ENCODE peak calls at places on chromosomes 7 and 10, in four cellular contexts. One of them, this sample, is unnamed.
A peak's percentile ranks its signal among the peaks of the same experiment; 100 is the strongest.

GRCh38 chr10:23196201-23196600 is 4.1 kb downstream of the PTF1A start:
- DNase-seq in HepG2: no peak
- DNase-seq in GM12891: no peak
- DNase-seq in GM12878: no peak
- DNase-seq in this sample: no peak

GRCh38 chr7:27834179-27834921 is 94.4 kb downstream of the TAX1BP1 start:
- DNase-seq in HepG2: no peak
- DNase-seq in GM12891: no peak
- DNase-seq in GM12878: no peak
- DNase-seq in this sample: no peak

GRCh38 chr10:3636356-3637181 is 148.4 kb downstream of the KLF6 start:
- DNase-seq in HepG2: no peak
- DNase-seq in GM12891: no peak
- DNase-seq in GM12878: no peak
- DNase-seq in this sample: no peak

GRCh38 chr7:155213955-155214327 is 83.7 kb upstream of the INSIG1 start:
- DNase-seq in HepG2: no peak
- DNase-seq in GM12891: no peak
- DNase-seq in GM12878: no peak
- DNase-seq in this sample: no peak

GRCh38 chr10:107546239-107546638 is 381.7 kb upstream of the SORCS1 start:
- DNase-seq in HepG2: no peak
- DNase-seq in GM12891: no peak
- DNase-seq in GM12878: no peak
- DNase-seq in this sample: no peak

GRCh38 chr10:29725133-29725720 is 90.5 kb upstream of the SVIL start:
- DNase-seq in HepG2: no peak
- DNase-seq in GM12891: no peak
- DNase-seq in GM12878: no peak
- DNase-seq in this sample: no peak

GRCh38 chr7:12222889-12223579 is 11.9 kb downstream of the TMEM106B start:
- DNase-seq in HepG2: no peak
- DNase-seq in GM12891: no peak
- DNase-seq in GM12878: no peak
- DNase-seq in this sample: no peak

GRCh38 chr10:62390497-62391176 is 16.5 kb downstream of the ZNF365 start:
- DNase-seq in HepG2: no peak
- DNase-seq in GM12891: no peak
- DNase-seq in GM12878: no peak
- DNase-seq in this sample: no peak

GRCh38 chr7:130148561-130148960 is 56.6 kb downstream of the TMEM209 start:
- DNase-seq in HepG2: no peak
- DNase-seq in GM12891: no peak
- DNase-seq in GM12878: no peak
- DNase-seq in this sample: no peak

GRCh38 chr7:69067397-69067796 is 530.9 kb upstream of the AUTS2 start:
- DNase-seq in HepG2: no peak
- DNase-seq in GM12891: no peak
- DNase-seq in GM12878: no peak
- DNase-seq in this sample: no peak

GRCh38 chr10:125538947-125539649 is 143.9 kb downstream of the TEX36 start:
- DNase-seq in HepG2: no peak
- DNase-seq in GM12891: no peak
- DNase-seq in GM12878: no peak
- DNase-seq in this sample: no peak

GRCh38 chr7:120272261-120272895 is 597 bp upstream of the KCND2 start:
- DNase-seq in HepG2: peak; percentile 22
- DNase-seq in GM12891: peak; percentile 27
- DNase-seq in GM12878: peak; percentile 27
- DNase-seq in this sample: peak; percentile 23

GRCh38 chr10:108783897-108784296 is 1139.4 kb downstream of the XPNPEP1 start:
- DNase-seq in HepG2: peak; percentile 13
- DNase-seq in GM12891: peak; percentile 1
- DNase-seq in GM12878: peak; percentile 31
- DNase-seq in this sample: peak; percentile 0

GRCh38 chr7:26490631-26491624 is 199.3 kb downstream of the SNX10 start:
- DNase-seq in HepG2: no peak
- DNase-seq in GM12891: no peak
- DNase-seq in GM12878: no peak
- DNase-seq in this sample: no peak

GRCh38 chr7:266851-267840 is 22.8 kb upstream of the FOXL3 start:
- DNase-seq in HepG2: peak; percentile 17
- DNase-seq in GM12891: no peak
- DNase-seq in GM12878: no peak
- DNase-seq in this sample: no peak

GRCh38 chr7:118151671-118152070 is 32.3 kb upstream of the LSM8 start:
- DNase-seq in HepG2: no peak
- DNase-seq in GM12891: no peak
- DNase-seq in GM12878: no peak
- DNase-seq in this sample: no peak

GRCh38 chr10:49187950-49188761 is at the start of gene TMEM273:
- DNase-seq in HepG2: no peak
- DNase-seq in GM12891: no peak
- DNase-seq in GM12878: peak; percentile 73
- DNase-seq in this sample: no peak

GRCh38 chr10:5252177-5253037 is 55.8 kb downstream of the AKR1C4 start:
- DNase-seq in HepG2: peak; percentile 18
- DNase-seq in GM12891: no peak
- DNase-seq in GM12878: no peak
- DNase-seq in this sample: no peak

GRCh38 chr10:47288236-47288635 is 11.8 kb upstream of the GDF10 start:
- DNase-seq in HepG2: no peak
- DNase-seq in GM12891: no peak
- DNase-seq in GM12878: no peak
- DNase-seq in this sample: no peak

GRCh38 chr10:12849351-12850181 is 151.9 kb downstream of the CCDC3 start:
- DNase-seq in HepG2: no peak
- DNase-seq in GM12891: no peak
- DNase-seq in GM12878: no peak
- DNase-seq in this sample: no peak

GRCh38 chr7:93551063-93551895 is 23.2 kb downstream of the CALCR start:
- DNase-seq in HepG2: peak; percentile 17
- DNase-seq in GM12891: no peak
- DNase-seq in GM12878: no peak
- DNase-seq in this sample: no peak

GRCh38 chr7:132403465-132404110 is 172.7 kb downstream of the PLXNA4 start:
- DNase-seq in HepG2: no peak
- DNase-seq in GM12891: no peak
- DNase-seq in GM12878: no peak
- DNase-seq in this sample: no peak

GRCh38 chr7:11960621-11961020 is 128.6 kb upstream of the THSD7A start:
- DNase-seq in HepG2: no peak
- DNase-seq in GM12891: no peak
- DNase-seq in GM12878: no peak
- DNase-seq in this sample: no peak

GRCh38 chr7:6169805-6170520 is 102.5 kb downstream of the CYTH3 start:
- DNase-seq in HepG2: no peak
- DNase-seq in GM12891: no peak
- DNase-seq in GM12878: no peak
- DNase-seq in this sample: no peak

GRCh38 chr7:43135129-43135528 is 22.7 kb downstream of the HECW1 start:
- DNase-seq in HepG2: no peak
- DNase-seq in GM12891: no peak
- DNase-seq in GM12878: no peak
- DNase-seq in this sample: no peak

GRCh38 chr7:116591202-116592040 is 66.6 kb downstream of the CAV1 start:
- DNase-seq in HepG2: no peak
- DNase-seq in GM12891: no peak
- DNase-seq in GM12878: no peak
- DNase-seq in this sample: no peak

GRCh38 chr7:65907501-65908198 is 34.8 kb downstream of the VKORC1L1 start:
- DNase-seq in HepG2: peak; percentile 34
- DNase-seq in GM12891: no peak
- DNase-seq in GM12878: no peak
- DNase-seq in this sample: no peak

GRCh38 chr7:112421666-112422486 is 28.4 kb upstream of the IFRD1 start:
- DNase-seq in HepG2: peak; percentile 74
- DNase-seq in GM12891: no peak
- DNase-seq in GM12878: no peak
- DNase-seq in this sample: no peak

GRCh38 chr7:4167385-4167910 is 514.6 kb upstream of the FOXK1 start:
- DNase-seq in HepG2: no peak
- DNase-seq in GM12891: no peak
- DNase-seq in GM12878: no peak
- DNase-seq in this sample: no peak

GRCh38 chr7:4171029-4171786 is 510.9 kb upstream of the FOXK1 start:
- DNase-seq in HepG2: no peak
- DNase-seq in GM12891: no peak
- DNase-seq in GM12878: no peak
- DNase-seq in this sample: no peak

GRCh38 chr7:4168556-4168955 is 513.5 kb upstream of the FOXK1 start:
- DNase-seq in HepG2: no peak
- DNase-seq in GM12891: no peak
- DNase-seq in GM12878: no peak
- DNase-seq in this sample: no peak

GRCh38 chr7:4168041-4168440 is 514.1 kb upstream of the FOXK1 start:
- DNase-seq in HepG2: no peak
- DNase-seq in GM12891: no peak
- DNase-seq in GM12878: no peak
- DNase-seq in this sample: no peak

DNA sequence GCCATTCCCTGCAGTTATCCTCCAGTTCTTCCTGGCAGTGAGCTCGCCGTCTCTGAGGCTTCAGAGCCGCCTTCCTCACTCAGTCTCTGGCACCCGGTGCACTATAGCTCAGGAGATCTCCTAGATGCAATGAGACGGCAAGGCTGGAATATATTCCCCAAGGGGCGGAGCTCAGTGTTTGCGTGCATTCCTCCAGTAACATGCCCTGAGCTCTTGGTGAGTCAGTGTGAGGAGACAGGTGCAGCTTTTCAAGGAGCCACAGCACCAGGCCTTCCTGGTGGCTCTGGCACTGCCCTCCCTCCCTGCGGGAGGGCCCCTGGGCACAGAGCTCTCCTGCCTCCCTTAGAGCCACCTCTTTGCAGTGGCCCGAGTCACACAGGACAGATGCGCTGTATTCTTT is 512.6 kb upstream of the FOXK1 start:
- DNase-seq in HepG2: no peak
- DNase-seq in GM12891: no peak
- DNase-seq in GM12878: no peak
- DNase-seq in this sample: no peak
- TF ChIP-seq TAF1 in HepG2: no peak
- TF ChIP-seq TAF1 in GM12891: no peak
- TF ChIP-seq TAF1 in GM12878: no peak
- TF ChIP-seq TAF1 in this sample: no peak

DNA sequence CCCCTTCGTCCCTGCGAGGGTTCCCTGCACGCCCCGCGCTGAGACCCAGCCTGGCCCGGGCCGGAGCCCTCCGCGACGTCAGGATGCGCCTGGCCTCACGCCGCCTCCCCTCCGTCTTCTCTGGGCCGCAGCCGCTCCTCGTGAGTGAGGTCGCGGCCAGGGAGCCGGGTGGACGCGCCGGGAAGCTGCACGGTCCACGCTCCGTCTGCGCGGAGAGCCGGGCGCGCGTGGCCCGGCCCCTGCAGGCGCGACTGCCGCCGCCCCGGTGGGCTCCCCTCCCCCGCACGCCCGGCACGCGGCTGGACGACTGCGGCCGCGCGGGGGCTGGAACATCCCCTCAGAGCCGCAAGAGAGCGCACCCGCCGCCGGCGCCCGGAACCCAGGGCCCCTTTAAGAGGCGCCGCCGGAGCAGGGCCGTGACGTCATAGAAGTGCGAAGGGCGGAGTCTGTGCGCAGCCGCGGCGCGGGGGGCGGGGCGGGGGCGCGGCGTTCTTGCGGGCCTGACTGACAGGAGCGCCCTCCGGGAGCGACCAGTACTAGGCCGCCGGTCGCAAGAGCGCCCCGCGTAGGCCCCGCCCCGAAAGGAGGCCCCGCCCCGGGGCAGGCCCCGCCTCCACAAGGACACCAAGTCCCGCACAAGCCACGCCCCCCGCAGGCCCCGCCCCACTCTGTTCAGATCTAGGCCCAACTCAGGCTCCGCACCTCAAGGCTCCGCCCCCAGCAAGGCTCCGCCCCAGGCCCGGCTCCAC is 449 bp upstream of the INPP5A start:
- DNase-seq in HepG2: peak; percentile 95
- DNase-seq in GM12891: peak; percentile 96
- DNase-seq in GM12878: peak; percentile 84
- DNase-seq in this sample: peak; percentile 92
- TF ChIP-seq POLR2AphosphoS5 in HepG2: peak; percentile 24
- TF ChIP-seq POLR2AphosphoS5 in GM12891: no peak
- TF ChIP-seq POLR2AphosphoS5 in GM12878: no peak
- TF ChIP-seq POLR2AphosphoS5 in this sample: no peak

GRCh38 chr7:151085691-151086620 is at the start of gene AGAP3:
- DNase-seq in HepG2: peak; percentile 75
- DNase-seq in GM12891: peak; percentile 83
- DNase-seq in GM12878: no peak
- DNase-seq in this sample: peak; percentile 87
- TF ChIP-seq POLR2A in HepG2: peak; percentile 58
- TF ChIP-seq POLR2A in GM12891: no peak
- TF ChIP-seq POLR2A in GM12878: peak; percentile 85
- TF ChIP-seq POLR2A in this sample: peak; percentile 60

GRCh38 chr10:97572214-97572989 is at the start of gene ANKRD2:
- DNase-seq in HepG2: peak; percentile 66
- DNase-seq in GM12891: peak; percentile 79
- DNase-seq in GM12878: no peak
- DNase-seq in this sample: peak; percentile 77

GRCh38 chr10:97571622-97572021 is 957 bp upstream of the ANKRD2 start:
- DNase-seq in HepG2: no peak
- DNase-seq in GM12891: no peak
- DNase-seq in GM12878: no peak
- DNase-seq in this sample: no peak

GRCh38 chr10:97567891-97568290 is 4.7 kb upstream of the ANKRD2 start:
- DNase-seq in HepG2: no peak
- DNase-seq in GM12891: no peak
- DNase-seq in GM12878: no peak
- DNase-seq in this sample: no peak

GRCh38 chr10:97570789-97571536 is 1.6 kb upstream of the ANKRD2 start:
- DNase-seq in HepG2: no peak
- DNase-seq in GM12891: no peak
- DNase-seq in GM12878: no peak
- DNase-seq in this sample: no peak

DNA sequence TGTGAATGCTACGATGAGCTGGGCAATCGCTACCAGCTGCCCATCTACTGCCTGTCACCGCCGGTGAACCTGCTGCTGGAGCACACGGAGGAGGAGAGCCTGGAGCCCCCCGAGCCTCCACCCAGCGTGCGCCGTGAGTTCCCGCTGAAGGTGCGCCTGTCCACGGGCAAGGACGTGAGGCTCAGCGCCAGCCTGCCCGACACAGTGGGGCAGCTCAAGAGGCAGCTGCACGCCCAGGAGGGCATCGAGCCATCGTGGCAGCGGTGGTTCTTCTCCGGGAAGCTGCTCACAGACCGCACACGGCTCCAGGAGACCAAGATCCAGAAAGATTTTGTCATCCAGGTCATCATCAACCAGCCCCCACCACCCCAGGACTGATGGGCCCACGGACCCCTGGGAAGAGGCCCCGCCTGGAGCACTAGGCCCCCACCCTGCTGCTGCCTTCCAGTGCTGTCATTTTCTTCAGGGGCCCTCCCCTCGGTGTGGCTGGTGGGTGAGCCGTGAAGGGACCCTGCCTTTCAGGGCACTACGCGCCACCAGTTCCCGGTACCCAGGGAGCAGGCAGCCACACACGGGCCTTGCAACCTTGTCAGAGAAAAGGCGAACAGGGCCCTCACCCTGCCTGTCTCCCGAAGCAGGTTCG is 2.3 kb upstream of the ANKRD2 start:
- DNase-seq in HepG2: no peak
- DNase-seq in GM12891: no peak
- DNase-seq in GM12878: no peak
- DNase-seq in this sample: no peak
- TF ChIP-seq TAF1 in HepG2: no peak
- TF ChIP-seq TAF1 in GM12891: no peak
- TF ChIP-seq TAF1 in GM12878: no peak
- TF ChIP-seq TAF1 in this sample: no peak